ENCODE peak calls at places on chromosomes 7 and 10, in eight cellular contexts. R, F, B, I, M, E, A and C are unnamed samples.

GRCh38 chr7:127907638-127908040 is 123.6 kb downstream of the LRRC4 start:
- DNase-seq in R (no peak), F (no peak), B (no peak), I (no peak), M (peak; percentile 59), E (peak; percentile 93), A (no peak), C (no peak)

GRCh38 chr7:41696323-41696916 is 6.5 kb downstream of the INHBA start:
- DNase-seq in R (peak; percentile 93), F (peak; percentile 85), B (peak; percentile 58), I (peak; percentile 83), M (peak; percentile 76), E (peak; percentile 88), A (peak; percentile 76), C (peak; percentile 88)

GRCh38 chr10:124532106-124532641 is 70.6 kb downstream of the LHPP start:
- DNase-seq in R (no peak), F (no peak), B (peak; percentile 56), I (no peak), M (no peak), E (no peak), A (peak; percentile 92), C (no peak)

GRCh38 chr10:57506414-57507094 is 761.1 kb downstream of the IPMK start:
- DNase-seq in R (no peak), F (peak; percentile 64), B (no peak), I (no peak), M (no peak), E (no peak), A (no peak), C (peak; percentile 14)

GRCh38 chr7:1192171-1192676 is 32.2 kb upstream of the ZFAND2A start:
- DNase-seq in R (no peak), F (no peak), B (no peak), I (no peak), M (peak; percentile 76), E (peak; percentile 95), A (no peak), C (no peak)

GRCh38 chr7:1717095-1717483 is 47.0 kb downstream of the ELFN1 start:
- DNase-seq in R (no peak), F (no peak), B (no peak), I (no peak), M (no peak), E (no peak), A (no peak), C (no peak)

GRCh38 chr10:26367771-26368170 is 70.4 kb upstream of the APBB1IP start:
- DNase-seq in R (no peak), F (no peak), B (peak; percentile 27), I (no peak), M (no peak), E (no peak), A (peak; percentile 80), C (peak; percentile 49)

GRCh38 chr10:118373786-118374185 is 31.7 kb upstream of the FAM204A start:
- DNase-seq in R (no peak), F (no peak), B (no peak), I (no peak), M (peak; percentile 8), E (peak; percentile 69), A (no peak), C (no peak)

GRCh38 chr10:133334495-133335237 is 2.0 kb downstream of the CALY start:
- DNase-seq in R (no peak), F (peak; percentile 80), B (peak; percentile 76), I (no peak), M (no peak), E (no peak), A (no peak), C (peak; percentile 51)

GRCh38 chr7:20954711-20955641 is 168.3 kb upstream of the SP8 start:
- DNase-seq in R (no peak), F (no peak), B (no peak), I (no peak), M (no peak), E (no peak), A (no peak), C (no peak)

GRCh38 chr7:33806284-33807157 is 98.8 kb upstream of the BMPER start:
- DNase-seq in R (peak; percentile 35), F (no peak), B (no peak), I (peak; percentile 24), M (no peak), E (peak; percentile 10), A (no peak), C (peak; percentile 84)

GRCh38 chr10:19592276-19592675 is 224.0 kb upstream of the PLXDC2 start:
- DNase-seq in R (no peak), F (no peak), B (no peak), I (no peak), M (peak; percentile 13), E (peak; percentile 33), A (no peak), C (peak; percentile 29)

GRCh38 chr10:129840196-129840590 is 123.9 kb downstream of the EBF3 start:
- DNase-seq in R (no peak), F (no peak), B (no peak), I (no peak), M (no peak), E (no peak), A (no peak), C (no peak)

GRCh38 chr7:17207220-17207619 is 91.2 kb upstream of the AHR start:
- DNase-seq in R (no peak), F (no peak), B (no peak), I (no peak), M (no peak), E (peak; percentile 26), A (no peak), C (peak; percentile 28)

GRCh38 chr7:129052441-129052840 is 2.5 kb downstream of the TNPO3 start:
- DNase-seq in R (no peak), F (no peak), B (no peak), I (no peak), M (no peak), E (no peak), A (no peak), C (no peak)

GRCh38 chr7:129055861-129056464 is 1.1 kb upstream of the TNPO3 start:
- DNase-seq in R (peak; percentile 25), F (no peak), B (no peak), I (no peak), M (no peak), E (no peak), A (no peak), C (no peak)

GRCh38 chr7:129054438-129055293 is at the start of gene TNPO3:
- DNase-seq in R (peak; percentile 96), F (peak; percentile 96), B (peak; percentile 98), I (peak; percentile 93), M (peak; percentile 72), E (peak; percentile 88), A (peak; percentile 98), C (peak; percentile 97)

GRCh38 chr7:129055294-129055816 is 444 bp upstream of the TNPO3 start:
- DNase-seq in R (no peak), F (no peak), B (no peak), I (no peak), M (no peak), E (no peak), A (no peak), C (no peak)

DNA sequence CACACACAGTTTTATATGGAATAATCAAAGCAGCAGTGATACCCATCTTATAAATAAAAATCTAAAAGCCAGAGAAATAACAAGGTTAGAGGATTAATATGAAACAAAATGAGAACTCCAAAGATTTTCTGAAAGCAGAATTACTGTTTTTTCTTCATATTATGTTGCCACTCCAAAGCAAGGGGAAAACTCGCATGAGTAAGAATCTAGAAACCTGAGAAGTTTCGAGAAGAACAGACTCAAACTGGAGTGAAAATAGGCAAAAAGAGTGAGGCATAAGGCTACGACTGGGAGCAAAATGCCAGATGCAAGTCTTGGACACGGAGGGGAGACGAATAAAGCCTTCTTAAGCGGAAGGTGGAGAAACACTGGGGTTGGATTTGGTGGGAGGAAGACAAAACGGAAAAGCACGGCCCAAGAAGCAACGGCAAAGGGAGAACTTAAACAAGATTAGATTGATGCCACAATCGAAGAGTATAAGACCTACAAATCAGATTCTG is 923 bp downstream of the TNPO3 start:
- DNase-seq in R (no peak), F (no peak), B (peak; percentile 27), I (no peak), M (no peak), E (peak; percentile 32), A (no peak), C (no peak)
- H3K27ac ChIP-seq in R (peak overlapping the region; percentile 96), F (peak overlapping the region; percentile 98), B (peak overlapping the region; percentile 92), I (peak overlapping the region; percentile 95), M (peak overlapping the region; percentile 99), E (peak overlapping the region; percentile 84), A (peak overlapping the region; percentile 91), C (peak overlapping the region; percentile 100)

DNA sequence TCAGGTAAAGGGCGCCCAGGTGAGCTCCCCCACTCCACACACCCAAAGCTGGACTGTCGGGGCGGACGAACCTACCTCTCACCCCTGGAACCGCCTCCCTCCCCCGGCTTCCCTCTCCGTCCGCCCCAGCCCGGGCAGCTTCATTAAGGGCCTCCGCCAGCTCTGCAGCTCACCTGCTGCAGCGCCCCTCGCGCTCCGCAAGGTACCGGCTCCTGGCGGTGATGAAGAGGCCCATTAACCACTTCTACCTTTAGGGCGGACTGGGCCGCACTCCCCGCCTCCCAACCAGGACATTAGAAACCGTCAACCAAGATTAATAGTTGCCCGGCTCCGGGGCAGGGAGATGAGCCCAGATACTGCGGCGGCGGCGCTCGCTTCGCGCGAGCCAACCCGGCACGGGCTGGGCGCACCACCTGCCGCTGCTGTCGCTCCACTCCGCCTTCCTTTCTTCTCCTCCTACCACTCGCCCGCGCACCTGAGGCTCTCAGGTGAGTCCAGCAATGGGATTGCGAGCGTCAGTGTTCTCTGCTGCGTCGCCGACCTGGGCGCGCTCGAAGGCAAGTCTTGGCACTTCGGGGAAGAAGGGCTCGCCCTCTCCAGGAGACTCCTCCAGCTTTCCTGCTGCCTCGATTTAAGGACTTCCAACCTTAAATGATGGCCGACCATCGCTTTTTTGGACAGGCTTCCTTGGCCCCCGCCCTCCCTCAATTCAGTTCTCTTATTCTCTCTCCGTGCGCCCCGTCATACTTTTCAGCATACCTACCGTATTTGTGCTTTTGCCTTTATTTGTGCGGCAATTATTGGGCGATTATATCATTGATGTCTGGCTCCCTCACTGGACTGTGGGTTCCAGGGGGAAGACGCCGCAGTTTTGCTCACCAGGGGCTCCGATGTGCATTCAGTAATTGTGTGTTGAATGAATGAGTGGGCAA is 13.6 kb upstream of the KAZALD1 start:
- DNase-seq in R (no peak), F (peak; percentile 70), B (no peak), I (no peak), M (no peak), E (no peak), A (no peak), C (no peak)
- H3K4me3 ChIP-seq in R (no peak overlapping the region), F (no peak overlapping the region), B (no peak overlapping the region), I (no peak overlapping the region), M (no peak overlapping the region), E (no peak overlapping the region), A (no peak overlapping the region), C (no peak overlapping the region)

DNA sequence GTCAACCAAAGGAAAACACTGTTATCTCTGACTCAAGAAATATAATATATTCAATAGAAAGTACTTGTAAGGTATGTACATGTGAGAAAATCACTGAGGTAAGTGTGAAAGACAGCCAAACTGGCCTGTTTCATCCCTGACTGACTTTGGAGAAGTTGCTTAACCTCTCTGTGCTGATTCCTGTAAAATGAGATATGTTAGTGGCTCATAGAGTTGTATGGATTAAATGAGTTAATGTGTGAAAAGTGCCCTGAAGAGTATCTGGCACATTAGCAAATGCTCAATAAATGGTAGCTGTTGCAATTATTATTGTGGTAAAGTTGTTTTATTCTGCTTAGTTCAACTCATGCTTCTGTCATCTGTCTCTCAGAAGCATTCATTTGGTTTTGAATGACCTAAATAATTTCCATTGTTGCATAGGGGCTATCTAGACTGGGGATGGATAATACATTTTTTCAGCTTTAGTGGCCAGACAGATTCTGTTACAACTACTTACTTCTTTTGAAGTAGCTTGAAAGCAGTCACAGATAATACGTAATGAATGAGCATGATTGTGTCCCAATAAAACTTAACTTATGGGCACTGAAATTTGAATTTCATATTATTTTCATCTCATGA is 84.3 kb downstream of the SKAP2 start:
- DNase-seq in R (no peak), F (no peak), B (no peak), I (no peak), M (no peak), E (no peak), A (no peak), C (no peak)
- H3K27ac ChIP-seq in R (no peak overlapping the region), F (no peak overlapping the region), B (no peak overlapping the region), I (no peak overlapping the region), M (no peak overlapping the region), E (no peak overlapping the region), A (no peak overlapping the region), C (no peak overlapping the region)

GRCh38 chr10:101960879-101961395 is 95.0 kb downstream of the ARMH3 start:
- DNase-seq in R (no peak), F (no peak), B (no peak), I (no peak), M (no peak), E (no peak), A (no peak), C (no peak)
- H3K4me3 ChIP-seq in R (no peak overlapping the region), F (no peak overlapping the region), B (no peak overlapping the region), I (no peak overlapping the region), M (no peak overlapping the region), E (no peak overlapping the region), A (no peak overlapping the region), C (no peak overlapping the region)